ENCODE peak calls at places on chromosome 1, in nine cellular contexts. G is PC-3, K is thoracic aorta, H is testis, V is HL-60, S is GM12865, B is WERI-Rb-1, O is uterus, Q is endodermal cell. T is an unnamed sample.

GRCh38 chr1:84145051-84145450 is 980 bp downstream of the PRKACB start:
- DNase-seq in B (no peak), V (no peak), H (no peak), K (no peak), S (no peak), O (no peak), Q (no peak), G (peak), T (no peak)

GRCh38 chr1:178501705-178502329 is 5.1 kb upstream of the CLEC20A start:
- DNase-seq in V (peak), O (peak), K (no peak), S (peak), G (peak), B (peak), H (peak), Q (peak), T (peak)

GRCh38 chr1:79633456-79633855 is 626.9 kb upstream of the ADGRL4 start:
- DNase-seq in G (peak), Q (no peak), V (no peak), B (no peak), S (no peak), K (no peak), H (no peak), O (no peak), T (no peak)

GRCh38 chr1:155940531-155940992 is 876 bp upstream of the RXFP4 start:
- DNase-seq in S (no peak), G (peak), H (peak), B (no peak), Q (no peak), K (no peak), O (no peak), V (peak), T (no peak)

GRCh38 chr1:27773732-27774445 is 870 bp downstream of the STX12 start:
- DNase-seq in H (no peak), O (no peak), Q (no peak), V (no peak), K (no peak), S (peak), B (no peak), G (peak), T (no peak)

GRCh38 chr1:244361764-244362473 is 89.8 kb downstream of the ADSS2 start:
- DNase-seq in H (no peak), O (no peak), V (no peak), K (no peak), G (no peak), B (no peak), S (no peak), Q (peak), T (no peak)

GRCh38 chr1:36085126-36085525 is 1.2 kb downstream of the TEKT2 start:
- DNase-seq in V (no peak), S (no peak), O (no peak), B (no peak), K (no peak), G (no peak), Q (no peak), H (no peak), T (no peak)

GRCh38 chr1:247357781-247358211 is 26.1 kb upstream of the ZNF496 start:
- DNase-seq in O (peak), B (no peak), G (peak), K (no peak), V (no peak), H (no peak), Q (peak), S (peak), T (no peak)

GRCh38 chr1:52676249-52676903 is 21.8 kb downstream of the COA7 start:
- DNase-seq in S (no peak), K (no peak), O (no peak), B (no peak), Q (no peak), V (no peak), G (no peak), H (peak), T (peak)

GRCh38 chr1:54489627-54490240 is 58.3 kb upstream of the ACOT11 start:
- DNase-seq in K (no peak), O (no peak), S (no peak), G (no peak), B (no peak), H (no peak), V (no peak), Q (no peak), T (no peak)
- H3K4me3 ChIP-seq in K (peak), O (no peak), S (no peak), G (peak), B (peak), H (peak), V (no peak), Q (no peak), T (no peak)

DNA sequence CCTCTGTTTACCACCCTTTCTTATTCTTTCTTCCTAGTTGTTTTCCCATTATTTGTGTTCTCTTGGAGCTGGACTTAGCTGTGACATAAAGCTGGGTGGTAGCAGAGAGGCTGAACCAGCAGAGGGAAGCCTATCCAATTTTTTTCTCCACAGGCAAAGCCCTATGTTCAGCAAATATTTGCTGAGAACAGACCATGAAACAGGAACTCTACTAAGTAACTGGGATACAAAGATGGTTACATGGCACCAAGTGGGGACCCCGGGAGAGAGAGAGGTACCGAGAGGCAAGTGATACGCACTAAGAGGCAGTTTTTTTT is 6.6 kb downstream of the CFAP141 start:
- DNase-seq in V (no peak), H (no peak), B (no peak), G (no peak), Q (no peak), S (no peak), K (no peak), O (no peak), T (no peak)
- H3K4me3 ChIP-seq in V (no peak), H (no peak), B (no peak), G (peak), Q (no peak), S (no peak), K (no peak), O (no peak), T (no peak)

GRCh38 chr1:51347398-51348146 is 17.2 kb upstream of the TTC39A start:
- DNase-seq in G (no peak), H (no peak), Q (no peak), O (no peak), B (no peak), S (no peak), K (no peak), V (no peak), T (no peak)
- H3K4me3 ChIP-seq in G (no peak), H (no peak), Q (no peak), O (no peak), B (no peak), S (no peak), K (no peak), V (no peak), T (no peak)

GRCh38 chr1:152459596-152460528 is 45.8 kb upstream of the CRNN start:
- DNase-seq in G (peak), O (peak), B (peak), K (peak), V (peak), S (peak), H (peak), Q (peak), T (no peak)

GRCh38 chr1:152457561-152457960 is 43.5 kb upstream of the CRNN start:
- DNase-seq in O (no peak), K (no peak), B (no peak), S (no peak), G (no peak), V (no peak), Q (no peak), H (no peak), T (no peak)

GRCh38 chr1:152460529-152460899 is 46.5 kb upstream of the CRNN start:
- DNase-seq in G (no peak), O (no peak), V (no peak), S (no peak), H (no peak), Q (no peak), K (no peak), B (no peak), T (no peak)

GRCh38 chr1:152457071-152457470 is 43.0 kb upstream of the CRNN start:
- DNase-seq in S (no peak), K (no peak), O (no peak), V (no peak), Q (no peak), H (no peak), G (no peak), B (no peak), T (no peak)

GRCh38 chr1:152458384-152459185 is 44.5 kb upstream of the CRNN start:
- DNase-seq in O (peak), S (peak), B (peak), G (peak), V (peak), H (peak), K (peak), Q (peak), T (no peak)
- H3K4me3 ChIP-seq in O (no peak), S (no peak), B (no peak), G (no peak), V (no peak), H (no peak), K (no peak), Q (no peak), T (peak)

DNA sequence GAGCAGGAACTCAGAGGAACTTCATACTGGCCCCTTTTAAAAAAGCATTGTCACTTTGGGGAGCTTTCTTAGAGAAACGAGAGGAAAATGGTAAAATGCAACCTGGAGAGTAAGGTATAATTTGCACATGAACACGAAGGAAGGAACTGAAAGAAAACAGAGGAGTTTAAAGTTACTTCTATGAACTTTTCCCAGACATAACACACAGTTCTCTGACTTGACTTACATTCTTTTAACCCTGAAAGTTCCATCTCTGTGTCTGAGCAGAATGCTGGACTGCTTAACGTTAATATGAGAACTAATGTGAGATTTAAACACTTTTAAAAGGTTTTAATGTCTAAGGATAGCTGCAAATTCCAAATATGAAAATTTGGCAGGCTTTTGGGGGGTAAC is 102.3 kb downstream of the NFIA start:
- DNase-seq in O (no peak), Q (no peak), G (no peak), V (no peak), S (no peak), K (no peak), H (no peak), B (no peak), T (no peak)
- H3K4me3 ChIP-seq in O (peak), Q (no peak), G (no peak), V (no peak), S (no peak), K (peak), H (peak), B (no peak), T (peak)